ENCODE peak calls at places on chromosomes 11 and 22, in eight cellular contexts. D is stomach, Q is H9, U is endothelial cell, L is anterior cingulate cortex, S is posterior cingulate gyrus, N is H54, Y is neural crest cell. X is an unnamed sample.

GRCh38 chr22:41526802-41527799 is 17.2 kb downstream of the POLR3H start:
- DNase-seq in D (peak), Q (peak), U (peak), L (no peak), S (peak), N (no peak), Y (peak), X (no peak)

GRCh38 chr22:41365425-41365824 is 16.3 kb upstream of the TEF start:
- DNase-seq in D (no peak), Q (no peak), U (no peak), L (no peak), S (no peak), N (no peak), Y (no peak), X (no peak)

GRCh38 chr11:76624515-76625379 is 45.8 kb downstream of the LRRC32 start:
- DNase-seq in D (no peak), Q (no peak), U (no peak), L (no peak), S (peak), N (no peak), Y (no peak), X (no peak)

GRCh38 chr11:121109916-121110656 is 9.0 kb downstream of the TECTA start:
- DNase-seq in D (no peak), Q (no peak), U (no peak), L (no peak), S (no peak), N (no peak), Y (no peak), X (no peak)

GRCh38 chr11:2837096-2837601 is 48.4 kb downstream of the CDKN1C start:
- DNase-seq in D (peak), Q (peak), U (peak), L (no peak), S (peak), N (peak), Y (peak), X (no peak)

GRCh38 chr11:119919656-119920055 is 190.7 kb upstream of the NECTIN1 start:
- DNase-seq in D (no peak), Q (no peak), U (no peak), L (no peak), S (no peak), N (no peak), Y (no peak), X (no peak)

GRCh38 chr11:116427903-116428637 is 344.7 kb downstream of the BUD13 start:
- DNase-seq in D (no peak), Q (no peak), U (no peak), L (no peak), S (no peak), N (no peak), Y (no peak), X (no peak)

GRCh38 chr11:13308704-13309103 is 31.1 kb downstream of the BMAL1 start:
- DNase-seq in D (no peak), Q (no peak), U (no peak), L (no peak), S (no peak), N (no peak), Y (no peak), X (no peak)

GRCh38 chr22:47854226-47854625 is 1091.8 kb downstream of the TBC1D22A start:
- DNase-seq in D (no peak), Q (no peak), U (no peak), L (no peak), S (no peak), N (no peak), Y (no peak), X (no peak)

GRCh38 chr11:59135648-59136461 is 6.8 kb upstream of the FAM111A start:
- DNase-seq in D (peak), Q (peak), U (peak), L (peak), S (peak), N (peak), Y (peak), X (peak)

GRCh38 chr11:61814242-61814957 is 2.4 kb downstream of the FADS1 start:
- DNase-seq in D (no peak), Q (peak), U (peak), L (no peak), S (peak), N (no peak), Y (no peak), X (no peak)

GRCh38 chr11:15969281-15969680 is 387.1 kb downstream of the SOX6 start:
- DNase-seq in D (peak), Q (no peak), U (no peak), L (no peak), S (peak), N (peak), Y (no peak), X (peak)

GRCh38 chr22:22932512-22932941 is 44.9 kb downstream of the IGLL5 start:
- DNase-seq in D (no peak), Q (no peak), U (no peak), L (no peak), S (peak), N (no peak), Y (no peak), X (no peak)

GRCh38 chr11:126607776-126608625 is 252.5 kb downstream of the ST3GAL4 start:
- DNase-seq in D (no peak), Q (peak), U (no peak), L (no peak), S (peak), N (no peak), Y (no peak), X (no peak)

GRCh38 chr11:61883327-61883726 is 8.0 kb downstream of the FADS3 start:
- DNase-seq in D (no peak), Q (no peak), U (no peak), L (no peak), S (no peak), N (no peak), Y (no peak), X (no peak)

GRCh38 chr11:67584205-67584880 is 731 bp downstream of the GSTP1 start:
- DNase-seq in D (peak), Q (no peak), U (peak), L (no peak), S (peak), N (no peak), Y (peak), X (no peak)

GRCh38 chr11:6747097-6747662 is 24.6 kb downstream of the OR2AG2 start:
- DNase-seq in D (no peak), Q (no peak), U (no peak), L (no peak), S (no peak), N (no peak), Y (no peak), X (no peak)

GRCh38 chr11:7905549-7905948 is 25.5 kb downstream of the OR10A6 start:
- DNase-seq in D (no peak), Q (no peak), U (no peak), L (no peak), S (no peak), N (no peak), Y (no peak), X (no peak)

GRCh38 chr22:30866216-30866615 is 102.4 kb downstream of the MORC2 start:
- DNase-seq in D (no peak), Q (no peak), U (no peak), L (no peak), S (peak), N (no peak), Y (no peak), X (no peak)

GRCh38 chr11:121416909-121417567 is 35.1 kb upstream of the SORL1 start:
- DNase-seq in D (peak), Q (no peak), U (no peak), L (no peak), S (peak), N (no peak), Y (no peak), X (peak)

GRCh38 chr22:25970348-25970995 is 198.8 kb upstream of the SEZ6L start:
- DNase-seq in D (no peak), Q (peak), U (no peak), L (no peak), S (no peak), N (no peak), Y (no peak), X (no peak)

GRCh38 chr22:43330178-43331063 is 12.8 kb downstream of the SCUBE1 start:
- DNase-seq in D (no peak), Q (no peak), U (no peak), L (no peak), S (peak), N (no peak), Y (no peak), X (no peak)

GRCh38 chr11:128884703-128885338 is 6.3 kb upstream of the KCNJ5 start:
- DNase-seq in D (peak), Q (no peak), U (peak), L (no peak), S (peak), N (no peak), Y (peak), X (peak)

GRCh38 chr22:30875481-30876215 is 92.9 kb downstream of the MORC2 start:
- DNase-seq in D (no peak), Q (no peak), U (no peak), L (no peak), S (peak), N (no peak), Y (no peak), X (no peak)

GRCh38 chr11:1225386-1226225 is 2.7 kb downstream of the MUC5B start:
- DNase-seq in D (no peak), Q (peak), U (no peak), L (no peak), S (peak), N (no peak), Y (no peak), X (no peak)

GRCh38 chr11:77171254-77171653 is 43.2 kb downstream of the MYO7A start:
- DNase-seq in D (no peak), Q (no peak), U (no peak), L (no peak), S (peak), N (no peak), Y (no peak), X (no peak)

GRCh38 chr11:57426439-57426753 is 525 bp downstream of the SLC43A3 start:
- DNase-seq in D (no peak), Q (peak), U (no peak), L (no peak), S (no peak), N (no peak), Y (no peak), X (no peak)

GRCh38 chr11:61489833-61490585 is 18.5 kb upstream of the LRRC10B start:
- DNase-seq in D (no peak), Q (peak), U (no peak), L (no peak), S (no peak), N (no peak), Y (no peak), X (no peak)

GRCh38 chr11:123110397-123110796 is 48.5 kb upstream of the HSPA8 start:
- DNase-seq in D (no peak), Q (no peak), U (no peak), L (no peak), S (no peak), N (no peak), Y (no peak), X (no peak)

GRCh38 chr22:38531251-38531956 is 25.3 kb upstream of the DDX17 start:
- DNase-seq in D (no peak), Q (no peak), U (no peak), L (no peak), S (no peak), N (no peak), Y (no peak), X (no peak)

GRCh38 chr22:29195118-29195963 is 10.4 kb upstream of the EMID1 start:
- DNase-seq in D (no peak), Q (no peak), U (no peak), L (no peak), S (peak), N (no peak), Y (no peak), X (no peak)

GRCh38 chr11:59426361-59427067 is at the start of gene OR5A2:
- DNase-seq in D (no peak), Q (peak), U (no peak), L (no peak), S (no peak), N (no peak), Y (no peak), X (no peak)

GRCh38 chr11:15625691-15626090 is 511.0 kb downstream of the INSC start:
- DNase-seq in D (no peak), Q (no peak), U (no peak), L (no peak), S (no peak), N (no peak), Y (no peak), X (no peak)

GRCh38 chr11:72238040-72238450 is 5.9 kb downstream of the PHOX2A start:
- DNase-seq in D (peak), Q (peak), U (peak), L (no peak), S (peak), N (peak), Y (peak), X (peak)

GRCh38 chr11:2096919-2097301 is 42.3 kb downstream of the IGF2 start:
- DNase-seq in D (no peak), Q (peak), U (no peak), L (no peak), S (peak), N (no peak), Y (no peak), X (no peak)

X was measured in RCC 7860.